ENCODE peak calls at places on chromosomes 4 and X, in ten cellular contexts. H is NCI-H2171 treated with DMSO at 0.1 percent for 48 hours, J is AG09309, M is endothelial cell, Z is NCI-H510A treated with DMSO at 0.1 percent for 48 hours, U is right cardiac atrium, D is NCI-H748 treated with DMSO at 0.1 percent for 48 hours, B is NCI-H1105, E is substantia nigra, X is epithelial cell of prostate. F is an unnamed sample.

GRCh38 chr4:52641853-52642563 is 17.1 kb downstream of the USP46 start:
- DNase-seq in X (peak), M (no peak), J (no peak), E (no peak), B (no peak), D (no peak), Z (no peak), U (no peak), H (no peak), F (no peak)

GRCh38 chr4:8579526-8580320 is 469 bp upstream of the GPR78 start:
- DNase-seq in Z (no peak), D (no peak), H (no peak), E (no peak), J (no peak), U (no peak), B (no peak), X (no peak), M (no peak), F (no peak)

GRCh38 chrX:40083120-40083978 is 14.4 kb downstream of the BCOR start:
- DNase-seq in M (no peak), Z (peak), B (no peak), X (no peak), J (no peak), U (peak), D (no peak), E (peak), H (no peak), F (no peak)

GRCh38 chr4:15451181-15451865 is 18.4 kb upstream of the CC2D2A start:
- DNase-seq in M (no peak), U (peak), J (no peak), D (no peak), H (no peak), E (no peak), B (no peak), Z (no peak), X (no peak), F (no peak)

GRCh38 chr4:6692806-6693205 is 872 bp upstream of the S100P start:
- DNase-seq in M (no peak), Z (no peak), E (no peak), D (no peak), U (no peak), J (peak), X (no peak), B (no peak), H (no peak), F (no peak)

GRCh38 chr4:187270154-187270553 is 546.5 kb upstream of the FAT1 start:
- DNase-seq in J (no peak), B (no peak), D (no peak), E (no peak), X (no peak), U (no peak), H (no peak), M (no peak), Z (no peak), F (no peak)

GRCh38 chr4:162510115-162510514 is 346.3 kb upstream of the FSTL5 start:
- DNase-seq in H (no peak), U (no peak), J (no peak), M (no peak), Z (no peak), X (no peak), B (no peak), E (no peak), D (no peak), F (no peak)

GRCh38 chrX:10513974-10514373 is 106.4 kb downstream of the MID1 start:
- DNase-seq in B (no peak), M (no peak), D (no peak), U (no peak), E (no peak), H (no peak), Z (no peak), X (no peak), J (no peak), F (no peak)

GRCh38 chr4:81571105-81571504 is 99.4 kb upstream of the RASGEF1B start:
- DNase-seq in J (no peak), U (peak), B (no peak), X (no peak), M (no peak), E (no peak), Z (no peak), D (no peak), H (no peak), F (no peak)

GRCh38 chr4:150056569-150056968 is 21.7 kb upstream of the DCLK2 start:
- DNase-seq in E (no peak), J (peak), U (no peak), M (no peak), H (no peak), D (no peak), B (no peak), Z (no peak), X (no peak), F (no peak)

GRCh38 chr4:17514865-17515264 is at the start of gene CLRN2:
- DNase-seq in B (no peak), M (no peak), X (no peak), J (no peak), D (no peak), H (no peak), U (no peak), E (no peak), Z (no peak), F (no peak)

GRCh38 chr4:150986085-150986484 is 29.0 kb downstream of the LRBA start:
- DNase-seq in B (no peak), D (no peak), E (no peak), H (no peak), Z (no peak), U (no peak), X (no peak), J (no peak), M (no peak), F (no peak)

GRCh38 chr4:103018391-103019318 is 850 bp downstream of the SLC9B1 start:
- DNase-seq in B (peak), H (peak), Z (peak), X (no peak), E (peak), U (peak), M (no peak), J (no peak), D (peak), F (no peak)

GRCh38 chr4:15479089-15479912 is 9.6 kb downstream of the CC2D2A start:
- DNase-seq in U (peak), H (peak), B (peak), D (peak), X (peak), J (peak), M (peak), Z (peak), E (peak), F (no peak)

GRCh38 chrX:1500701-1501624 is 36.0 kb downstream of the P2RY8 start:
- DNase-seq in U (no peak), X (no peak), B (no peak), M (no peak), D (no peak), E (no peak), Z (no peak), J (no peak), H (no peak), F (no peak)

GRCh38 chr4:71709961-71710360 is 73.9 kb downstream of the GC start:
- DNase-seq in H (no peak), U (no peak), E (no peak), M (no peak), J (no peak), B (no peak), X (no peak), Z (no peak), D (no peak), F (no peak)

GRCh38 chr4:186104895-186105720 is 604 bp downstream of the FAM149A start:
- DNase-seq in D (no peak), X (no peak), Z (no peak), J (no peak), U (peak), M (peak), H (no peak), B (no peak), E (no peak), F (peak)

GRCh38 chrX:72526534-72527508 is 45.8 kb downstream of the HDAC8 start:
- DNase-seq in M (no peak), X (no peak), U (no peak), D (no peak), E (no peak), H (no peak), J (no peak), Z (no peak), B (no peak), F (no peak)

GRCh38 chr4:179163147-179163546 is 1720.9 kb upstream of the AGA start:
- DNase-seq in E (no peak), D (no peak), U (no peak), H (no peak), B (no peak), Z (no peak), J (no peak), M (no peak), X (no peak), F (no peak)

GRCh38 chr4:139977838-139978604 is 176.0 kb downstream of the MAML3 start:
- DNase-seq in D (no peak), X (no peak), U (no peak), B (no peak), Z (no peak), J (no peak), E (no peak), H (no peak), M (no peak), F (no peak)

GRCh38 chr4:54493862-54494261 is 163.9 kb upstream of the KIT start:
- DNase-seq in B (no peak), H (no peak), J (no peak), U (no peak), E (no peak), M (no peak), X (no peak), Z (no peak), D (no peak), F (no peak)

GRCh38 chr4:179095585-179096228 is 1653.5 kb upstream of the AGA start:
- DNase-seq in Z (no peak), M (peak), H (no peak), B (no peak), D (no peak), X (no peak), E (no peak), U (no peak), J (no peak), F (no peak)

GRCh38 chr4:140255467-140255866 is 101.5 kb upstream of the MAML3 start:
- DNase-seq in B (no peak), D (no peak), H (no peak), J (no peak), M (no peak), Z (no peak), X (no peak), E (no peak), U (no peak), F (no peak)